ENCODE peak calls at places on chromosomes 11 and 22, in six cellular contexts. M, G, T, E, Y and Z are unnamed samples.

GRCh38 chr11:70669281-70669680 is 271.0 kb downstream of the CTTN start:
- DNase-seq in Y (no peak), M (no peak), E (no peak), T (no peak), G (no peak), Z (no peak)

GRCh38 chr11:96122601-96123044 is 198.7 kb upstream of the MTMR2 start:
- DNase-seq in G (no peak), Y (no peak), M (peak), E (no peak), T (no peak), Z (peak)

GRCh38 chr11:118845369-118845768 is 38.3 kb upstream of the CXCR5 start:
- DNase-seq in E (peak), Y (no peak), G (no peak), T (no peak), M (peak), Z (peak)

GRCh38 chr11:67255864-67256263 is 10.4 kb upstream of the GRK2 start:
- DNase-seq in T (no peak), M (no peak), E (no peak), G (no peak), Y (no peak), Z (no peak)

GRCh38 chr11:10561043-10561818 is 7.2 kb downstream of the LYVE1 start:
- DNase-seq in Y (no peak), E (no peak), T (no peak), G (no peak), M (no peak), Z (peak)

GRCh38 chr11:86952933-86953637 is 2.1 kb downstream of the FZD4 start:
- DNase-seq in M (peak), Y (no peak), E (no peak), G (no peak), T (no peak), Z (no peak)

GRCh38 chr11:111870113-111870512 is 1.3 kb downstream of the ALG9 start:
- DNase-seq in E (no peak), Y (no peak), M (no peak), G (no peak), T (no peak), Z (no peak)

GRCh38 chr11:35619754-35620640 is 1.7 kb downstream of the FJX1 start:
- DNase-seq in T (no peak), G (no peak), E (no peak), M (peak), Y (no peak), Z (no peak)

DNA sequence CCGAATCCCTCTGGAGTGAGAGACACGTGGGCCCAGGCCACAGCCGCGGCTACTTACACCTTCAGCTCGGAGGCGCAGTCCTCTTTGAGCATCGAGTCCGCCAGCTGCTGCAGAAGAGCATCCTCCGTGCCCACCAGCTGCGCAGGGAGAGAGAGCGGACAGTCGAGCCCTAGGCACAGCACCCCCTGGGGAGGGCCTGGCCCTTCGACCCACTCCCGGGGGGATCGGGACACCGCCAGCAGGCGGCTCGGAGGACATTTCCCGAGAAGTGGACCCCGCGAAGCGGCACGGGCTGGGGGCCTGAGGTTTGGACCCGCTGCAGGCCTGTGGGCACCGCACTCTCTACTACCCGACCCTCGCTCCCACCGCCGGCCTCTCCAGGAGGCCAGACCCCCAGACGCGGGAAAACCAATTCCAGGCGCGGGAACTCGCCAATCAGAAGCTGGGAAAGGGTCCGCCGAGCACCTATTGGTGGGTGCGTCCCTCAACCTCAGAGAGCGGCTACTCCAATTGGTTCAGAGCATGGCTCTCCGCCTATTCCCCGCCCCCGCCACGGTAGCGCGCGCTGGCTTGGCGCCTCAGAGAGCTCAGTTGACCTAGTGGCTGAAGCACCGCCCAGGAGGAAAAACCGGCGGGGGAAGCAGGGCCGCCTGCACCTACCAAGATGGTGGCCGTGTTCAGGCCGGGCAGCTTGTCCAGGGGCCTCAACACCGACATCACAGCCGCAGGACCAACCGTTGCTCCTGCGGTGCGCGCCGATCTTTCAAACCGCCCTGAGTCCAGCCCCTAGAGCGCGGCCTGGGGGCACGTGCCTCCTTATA is at the start of gene CENPM:
- DNase-seq in E (peak), M (peak), T (peak), G (peak), Y (peak), Z (peak)
- H3K27ac ChIP-seq in E (peak), M (peak), T (peak), G (peak), Y (peak), Z (no peak)

DNA sequence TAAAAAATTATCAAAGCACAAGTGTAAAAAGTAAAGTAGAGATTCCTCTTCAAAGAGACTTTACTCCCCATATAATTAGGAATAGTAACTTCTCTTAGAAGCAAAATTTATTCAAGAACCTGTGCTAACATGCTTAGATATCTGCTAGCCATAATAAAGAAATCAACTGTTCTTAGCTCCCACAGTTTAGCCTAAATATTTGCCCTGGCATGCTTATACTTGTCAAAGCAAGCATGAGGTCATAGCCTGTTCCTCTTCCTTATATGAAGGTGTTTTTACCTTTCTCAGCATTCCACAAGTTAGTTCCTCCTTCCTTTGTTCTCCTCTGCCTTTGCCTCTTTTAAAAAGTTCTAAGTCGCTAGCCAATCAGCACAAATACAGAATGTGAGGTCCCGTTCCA is 30.3 kb downstream of the RIC3 start:
- DNase-seq in G (no peak), T (no peak), E (no peak), Y (no peak), M (no peak), Z (peak)
- H3K27ac ChIP-seq in G (no peak), T (no peak), E (no peak), Y (no peak), M (no peak), Z (peak)

GRCh38 chr11:12743834-12744449 is 69.7 kb downstream of the TEAD1 start:
- DNase-seq in Y (no peak), E (no peak), G (no peak), M (no peak), T (no peak), Z (no peak)
- H3K27ac ChIP-seq in Y (peak), E (no peak), G (no peak), M (no peak), T (no peak), Z (no peak)

DNA sequence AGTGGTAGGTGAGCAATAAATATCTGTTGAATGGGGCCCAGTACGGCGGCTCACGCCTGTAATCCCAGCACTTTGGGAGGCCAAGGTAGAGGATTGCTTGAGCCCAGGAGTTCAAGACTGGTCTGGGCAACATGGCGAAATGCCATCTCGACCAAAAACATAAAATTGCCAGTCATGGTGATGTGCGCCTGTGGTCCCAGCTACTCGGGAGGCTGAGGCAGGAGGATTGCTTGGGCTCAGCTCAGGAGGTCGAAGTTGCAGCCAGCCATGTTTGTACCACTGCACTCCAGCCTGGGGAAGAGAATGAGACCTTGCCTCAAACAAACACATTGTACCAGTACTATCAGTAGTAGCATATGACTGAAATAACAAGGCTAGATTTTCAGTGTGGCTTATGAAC is 4.2 kb downstream of the SGSM3 start:
- DNase-seq in M (no peak), G (no peak), Y (no peak), T (no peak), E (no peak), Z (no peak)
- H3K27ac ChIP-seq in M (no peak), G (no peak), Y (no peak), T (no peak), E (no peak), Z (no peak)

GRCh38 chr11:128467041-128467440 is 120.3 kb downstream of the ETS1 start:
- DNase-seq in E (no peak), T (no peak), G (no peak), M (no peak), Y (no peak), Z (no peak)
- H3K27ac ChIP-seq in E (peak), T (peak), G (no peak), M (peak), Y (peak), Z (peak)